ENCODE peak calls at places on chromosomes 4 and X, in five cellular contexts. R, L, P, K and T are unnamed samples.

GRCh38 chrX:1511150-1511549 is 25.8 kb downstream of the P2RY8 start:
- DNase-seq in R (no peak), L (no peak), P (no peak), K (no peak), T (no peak)

GRCh38 chr4:173195708-173196107 is 27.1 kb downstream of the GALNT7 start:
- DNase-seq in R (no peak), L (no peak), P (no peak), K (no peak), T (no peak)

GRCh38 chr4:15882675-15883086 is 55.9 kb downstream of the FGFBP1 start:
- DNase-seq in R (peak), L (peak), P (peak), K (no peak), T (peak)

GRCh38 chr4:8513931-8514330 is 66.3 kb upstream of the GPR78 start:
- DNase-seq in R (no peak), L (no peak), P (no peak), K (no peak), T (no peak)

GRCh38 chrX:94551831-94552230 is 877.8 kb downstream of the FAM133A start:
- DNase-seq in R (no peak), L (no peak), P (no peak), K (no peak), T (peak)

GRCh38 chrX:104310084-104310483 is 55.4 kb upstream of the ESX1 start:
- DNase-seq in R (no peak), L (peak), P (peak), K (peak), T (peak)

GRCh38 chr4:103938488-103938887 is 218.7 kb upstream of the TACR3 start:
- DNase-seq in R (no peak), L (no peak), P (no peak), K (no peak), T (no peak)

GRCh38 chrX:25158635-25159034 is 142.9 kb upstream of the ARX start:
- DNase-seq in R (no peak), L (no peak), P (peak), K (no peak), T (peak)

GRCh38 chrX:118286066-118286758 is 59.7 kb upstream of the WDR44 start:
- DNase-seq in R (no peak), L (no peak), P (peak), K (no peak), T (no peak)

GRCh38 chrX:46953137-46953527 is 40.9 kb downstream of the JADE3 start:
- DNase-seq in R (no peak), L (peak), P (no peak), K (no peak), T (no peak)

GRCh38 chr4:47862297-47862696 is 24.4 kb upstream of the CORIN start:
- DNase-seq in R (no peak), L (no peak), P (peak), K (no peak), T (no peak)

GRCh38 chrX:640641-641040 is 10.1 kb downstream of the SHOX start:
- DNase-seq in R (no peak), L (no peak), P (no peak), K (no peak), T (no peak)

GRCh38 chrX:132669142-132669541 is 180.3 kb upstream of the MBNL3 start:
- DNase-seq in R (no peak), L (no peak), P (no peak), K (no peak), T (no peak)

GRCh38 chrX:112636951-112637541 is 42.7 kb downstream of the LHFPL1 start:
- DNase-seq in R (no peak), L (no peak), P (peak), K (no peak), T (no peak)

GRCh38 chr4:143773998-143774898 is 73.8 kb upstream of the FREM3 start:
- DNase-seq in R (no peak), L (peak), P (peak), K (no peak), T (peak)

GRCh38 chrX:22686138-22686541 is 313.6 kb upstream of the DDX53 start:
- DNase-seq in R (no peak), L (peak), P (peak), K (no peak), T (peak)

GRCh38 chrX:79182616-79183015 is 38.1 kb downstream of the GPR174 start:
- DNase-seq in R (no peak), L (no peak), P (no peak), K (no peak), T (peak)

GRCh38 chr4:119098306-119098705 is 37.3 kb upstream of the MYOZ2 start:
- DNase-seq in R (no peak), L (no peak), P (no peak), K (no peak), T (no peak)

GRCh38 chr4:78610546-78611214 is 59.1 kb downstream of the ANXA3 start:
- DNase-seq in R (no peak), L (peak), P (no peak), K (no peak), T (peak)

GRCh38 chr4:8907596-8908205 is 36.1 kb upstream of the HMX1 start:
- DNase-seq in R (no peak), L (no peak), P (no peak), K (peak), T (no peak)

GRCh38 chrX:55098691-55099090 is 9.9 kb downstream of the PAGE2 start:
- DNase-seq in R (no peak), L (no peak), P (no peak), K (no peak), T (no peak)

GRCh38 chr4:107213880-107214279 is 177.8 kb upstream of the DKK2 start:
- DNase-seq in R (no peak), L (no peak), P (no peak), K (no peak), T (no peak)

GRCh38 chr4:5164221-5164912 is 113.1 kb downstream of the STK32B start:
- DNase-seq in R (no peak), L (no peak), P (no peak), K (no peak), T (no peak)

GRCh38 chr4:187415227-187415626 is 580.3 kb upstream of the ZFP42 start:
- DNase-seq in R (no peak), L (no peak), P (no peak), K (no peak), T (no peak)

GRCh38 chr4:3419836-3420605 is 21.7 kb upstream of the HGFAC start:
- DNase-seq in R (no peak), L (no peak), P (no peak), K (peak), T (no peak)

GRCh38 chr4:25953740-25954139 is 39.7 kb downstream of the SMIM20 start:
- DNase-seq in R (no peak), L (no peak), P (no peak), K (no peak), T (no peak)